ENCODE peak calls at places on chromosomes 2 and 18, in five cellular contexts. X is H9, L is IMR-90, J is mesenchymal stem cell, U is trophoblast cell. T is an unnamed sample.

GRCh38 chr2:11930211-11930761 is 183.9 kb downstream of the LPIN1 start:
- DNase-seq in X (no peak), L (no peak), J (peak; percentile 37), U (peak; percentile 9), T (no peak)

GRCh38 chr2:53633441-53633840 is 134.2 kb upstream of the CHAC2 start:
- DNase-seq in L (peak; percentile 13), X (no peak), U (peak; percentile 85), J (peak; percentile 17), T (no peak)

GRCh38 chr18:42192251-42193248 is 237.5 kb downstream of the PIK3C3 start:
- DNase-seq in X (no peak), U (peak; percentile 55), J (peak; percentile 73), L (no peak), T (no peak)

GRCh38 chr2:239114119-239114581 is 266.3 kb downstream of the TWIST2 start:
- DNase-seq in J (peak; percentile 35), X (no peak), L (peak; percentile 35), U (no peak), T (no peak)

GRCh38 chr18:22465859-22466602 is 48.3 kb upstream of the CTAGE1 start:
- DNase-seq in U (peak; percentile 90), X (no peak), J (peak; percentile 97), L (peak; percentile 98), T (no peak)

GRCh38 chr2:134231965-134232340 is 21.9 kb upstream of the MGAT5 start:
- DNase-seq in U (peak; percentile 79), X (no peak), J (peak; percentile 74), L (peak; percentile 83), T (no peak)

GRCh38 chr18:78619854-78620253 is 359.8 kb upstream of the SALL3 start:
- DNase-seq in X (peak; percentile 36), L (no peak), J (no peak), U (no peak), T (no peak)

GRCh38 chr2:117085719-117086118 is 728.8 kb upstream of the DDX18 start:
- DNase-seq in U (no peak), J (peak; percentile 14), X (no peak), L (no peak), T (no peak)

GRCh38 chr2:189421644-189422043 is 19.6 kb upstream of the WDR75 start:
- DNase-seq in L (peak; percentile 89), U (no peak), X (no peak), J (peak; percentile 88), T (no peak)

GRCh38 chr18:59993560-59993959 is 93.8 kb downstream of the PMAIP1 start:
- DNase-seq in L (no peak), J (no peak), X (no peak), U (no peak), T (no peak)

GRCh38 chr2:112583497-112584133 is 794 bp upstream of the CHCHD5 start:
- DNase-seq in X (no peak), J (peak; percentile 31), L (no peak), U (peak; percentile 25), T (no peak)

GRCh38 chr2:166351319-166351718 is 24.4 kb downstream of the SCN9A start:
- DNase-seq in L (peak; percentile 86), X (no peak), U (no peak), J (peak; percentile 46), T (no peak)

GRCh38 chr2:151033454-151034248 is 228.0 kb downstream of the RBM43 start:
- DNase-seq in L (no peak), X (no peak), J (no peak), U (no peak), T (no peak)

GRCh38 chr2:133837441-133838090 is 269.3 kb upstream of the NCKAP5 start:
- DNase-seq in X (no peak), J (no peak), L (peak; percentile 91), U (no peak), T (no peak)

DNA sequence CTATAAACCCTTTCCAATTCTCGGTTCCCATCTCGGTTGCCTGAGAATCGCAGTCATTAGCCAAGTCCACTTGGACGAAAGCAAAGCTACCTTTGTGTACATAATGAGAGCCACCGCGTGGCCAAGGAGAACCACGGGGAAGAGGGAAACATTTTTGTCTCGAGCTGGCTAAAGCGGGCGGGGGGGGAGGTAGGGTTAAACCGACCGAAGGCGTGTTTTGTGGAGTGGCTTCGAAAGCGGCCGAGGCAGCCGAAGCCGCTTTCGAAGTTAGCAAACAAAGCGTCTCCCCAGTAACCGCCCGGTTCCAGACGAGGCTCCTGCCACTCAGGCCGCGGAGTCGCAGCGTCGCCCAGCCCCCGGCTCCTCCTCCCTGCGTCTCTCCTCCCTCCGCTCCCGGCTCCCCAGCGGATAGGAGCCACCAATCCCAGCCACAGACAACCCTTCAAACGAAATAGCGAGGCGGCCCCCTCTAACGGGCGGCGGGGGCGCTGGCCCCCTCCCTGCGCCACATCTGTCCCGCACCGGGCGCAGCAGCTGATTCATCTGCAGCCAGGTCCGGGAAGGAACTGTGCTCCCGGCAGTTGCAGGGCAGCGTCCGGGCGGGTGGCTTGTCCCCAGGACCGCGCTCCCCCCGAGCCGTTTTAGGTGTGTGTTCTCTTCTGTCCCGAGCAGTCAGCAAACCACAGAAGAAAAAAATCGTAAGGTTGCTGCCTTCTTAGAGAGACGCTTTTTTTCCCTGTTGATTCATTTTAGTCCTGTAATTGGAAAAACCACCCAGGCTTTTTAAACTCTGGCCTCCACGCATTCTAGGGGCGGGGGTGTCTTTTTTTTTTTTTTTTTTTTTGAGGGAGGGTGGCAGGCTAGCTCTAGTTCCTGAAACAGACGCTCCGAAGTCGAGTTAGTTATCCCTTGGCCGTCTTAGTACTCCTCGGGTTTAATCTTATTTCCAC is 1.8 kb upstream of the TGIF1 start:
- DNase-seq in U (peak; percentile 98), J (peak; percentile 99), L (peak; percentile 96), X (peak; percentile 98), T (peak; percentile 97)
- H3K23ac ChIP-seq in U (no peak overlapping the region), J (no peak overlapping the region), L (peak overlapping the region; percentile 92), X (peak overlapping the region; percentile 15), T (peak overlapping the region; percentile 99)

DNA sequence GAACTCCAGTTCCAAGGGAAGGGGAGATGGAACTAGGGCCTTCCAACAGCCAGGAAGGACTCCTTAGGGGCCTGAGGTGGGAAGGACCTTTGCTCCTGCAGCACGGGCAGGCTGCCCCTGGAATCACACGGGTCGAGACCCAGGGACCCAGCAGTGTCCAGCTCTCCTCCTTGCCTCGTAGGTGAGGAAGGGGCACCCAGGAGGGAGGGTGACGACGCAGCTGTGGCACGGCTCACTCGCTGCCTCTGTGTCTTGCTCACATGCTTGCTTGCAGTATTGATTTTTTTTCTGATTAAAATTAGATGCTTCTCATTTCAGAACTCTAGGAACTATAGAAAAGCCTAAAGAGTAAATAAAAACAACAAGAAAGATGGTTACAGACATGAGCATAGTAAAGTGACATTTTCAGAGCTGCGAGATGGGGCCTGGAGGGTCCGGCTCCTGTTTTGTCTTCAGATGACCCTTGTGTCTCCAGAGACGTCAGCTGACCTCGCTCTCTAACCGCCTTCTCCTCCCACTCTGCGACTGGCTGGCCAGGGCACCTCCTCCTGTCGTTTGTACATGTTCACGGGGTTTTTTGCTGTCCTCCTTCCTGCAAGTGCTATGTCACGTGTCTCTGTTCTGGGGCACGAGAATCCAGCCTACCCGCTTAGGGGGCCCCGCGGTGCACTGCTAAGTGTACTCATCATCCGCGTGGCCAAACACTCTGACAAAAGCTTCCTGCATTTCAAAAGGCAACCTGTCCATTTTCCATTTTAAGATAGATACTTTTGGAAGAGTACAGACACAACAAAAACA is 65.7 kb upstream of the ZNF236 start:
- DNase-seq in J (no peak), L (no peak), X (no peak), U (no peak), T (no peak)
- H2AFZ ChIP-seq in J (no peak overlapping the region), L (peak overlapping the region; percentile 33), X (no peak overlapping the region), U (no peak overlapping the region), T (peak overlapping the region; percentile 58)

DNA sequence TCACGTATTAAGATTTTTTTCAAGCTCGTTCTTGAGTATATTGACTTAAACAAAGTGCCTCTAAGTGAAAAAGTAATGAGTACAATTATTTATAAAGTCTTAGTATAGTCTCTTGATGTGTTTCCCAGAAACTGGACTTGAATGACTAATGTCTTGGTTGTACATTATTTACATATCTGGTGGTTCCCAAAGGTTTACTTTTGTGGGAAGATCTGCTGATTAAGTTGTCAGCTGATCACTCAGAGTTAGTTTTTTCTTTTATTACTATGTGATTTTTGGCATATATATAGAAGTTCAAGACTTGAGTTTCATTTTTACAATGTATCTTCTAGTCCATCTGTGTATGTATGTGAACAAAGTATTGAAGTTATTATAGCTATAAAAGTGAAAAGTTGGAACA is 29.5 kb downstream of the RNF144A start:
- DNase-seq in L (peak; percentile 68), X (no peak), J (peak; percentile 93), U (no peak), T (no peak)
- H3K23ac ChIP-seq in L (no peak overlapping the region), X (no peak overlapping the region), J (no peak overlapping the region), U (no peak overlapping the region), T (no peak overlapping the region)

GRCh38 chr2:15920696-15921095 is 19.7 kb upstream of the MYCN start:
- DNase-seq in L (no peak), J (no peak), U (no peak), X (no peak), T (no peak)
- H2AFZ ChIP-seq in L (no peak overlapping the region), J (no peak overlapping the region), U (no peak overlapping the region), X (no peak overlapping the region), T (no peak overlapping the region)

DNA sequence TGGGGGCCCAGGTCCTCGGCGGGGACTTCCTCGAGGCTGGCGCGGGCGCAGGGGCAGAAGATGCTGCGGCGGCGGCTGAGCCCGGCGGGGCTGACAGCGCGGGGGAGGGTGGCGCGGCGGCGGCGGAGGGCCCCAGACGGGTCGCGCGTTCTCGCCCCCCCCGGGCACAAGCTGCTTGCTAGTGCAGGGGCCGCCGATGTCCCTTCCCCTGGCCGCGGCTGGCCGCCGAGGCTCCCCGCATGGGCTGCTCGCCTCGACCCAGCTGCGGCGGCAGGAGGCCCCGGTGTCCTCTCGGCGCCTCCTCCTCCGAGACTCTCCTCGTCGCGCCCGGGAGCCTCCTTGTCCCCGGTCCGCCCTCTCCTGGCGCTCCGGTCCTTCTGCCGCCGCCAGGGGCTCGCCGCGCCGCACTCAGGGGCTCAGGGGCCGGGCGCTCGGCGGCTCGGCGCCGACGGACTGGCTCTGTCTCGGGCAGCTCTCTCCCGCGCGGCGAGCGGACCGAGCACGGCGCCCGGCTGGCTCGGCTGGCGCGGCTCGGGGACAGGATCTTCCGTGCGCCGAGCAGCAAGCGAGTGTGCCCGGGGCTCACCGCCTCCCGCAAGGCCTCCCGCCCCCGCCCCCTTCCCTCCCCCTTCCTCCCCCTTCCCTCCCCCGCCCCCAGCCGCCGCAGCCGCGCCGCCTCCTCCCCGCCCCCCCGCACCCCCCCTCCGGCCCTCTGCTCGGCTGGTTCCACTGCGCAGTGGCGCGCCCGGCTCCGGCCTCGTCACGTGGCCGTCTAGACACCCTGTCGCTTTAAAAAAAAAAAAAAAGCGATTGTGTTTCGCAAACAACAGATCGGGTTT is 902 bp upstream of the SMAD7 start:
- DNase-seq in U (peak; percentile 91), L (peak; percentile 86), J (peak; percentile 94), X (peak; percentile 90), T (peak; percentile 84)
- H3K23ac ChIP-seq in U (no peak overlapping the region), L (peak overlapping the region; percentile 96), J (no peak overlapping the region), X (no peak overlapping the region), T (peak overlapping the region; percentile 98)

GRCh38 chr2:71888741-71889445 is 258.8 kb downstream of the CYP26B1 start:
- DNase-seq in J (peak; percentile 24), U (no peak), L (peak; percentile 30), X (no peak), T (no peak)
- H2AFZ ChIP-seq in J (no peak overlapping the region), U (no peak overlapping the region), L (no peak overlapping the region), X (no peak overlapping the region), T (no peak overlapping the region)

GRCh38 chr2:173090973-173091660 is 15.5 kb downstream of the MAP3K20 start:
- DNase-seq in J (no peak), U (no peak), X (peak; percentile 34), L (no peak), T (no peak)
- H3K23ac ChIP-seq in J (no peak overlapping the region), U (no peak overlapping the region), X (no peak overlapping the region), L (peak overlapping the region; percentile 71), T (no peak overlapping the region)

GRCh38 chr2:227221120-227221519 is 56.7 kb downstream of the COL4A3 start:
- DNase-seq in U (no peak), X (no peak), L (no peak), J (no peak), T (no peak)
- H2AFZ ChIP-seq in U (no peak overlapping the region), X (no peak overlapping the region), L (no peak overlapping the region), J (no peak overlapping the region), T (no peak overlapping the region)